ENCODE peak calls at places on chromosomes 12 and 14, in eight cellular contexts. G is breast epithelium, Z is tibial nerve, T is lung, X is SK-N-SH, V is testis, O is A549, B is cardiac muscle cell. J is an unnamed sample. For H3K4me1, the result is how much of the 10 kb centered on the place peaks cover.

GRCh38 chr14:36208690-36209278 is 32.3 kb upstream of the PTCSC3 start:
- DNase-seq in B (no peak), O (no peak), X (no peak), Z (no peak), G (no peak), V (no peak), T (no peak), J (no peak)

GRCh38 chr12:92290016-92290685 is 144.5 kb upstream of the BTG1 start:
- DNase-seq in B (peak), T (no peak), X (no peak), V (no peak), O (peak), G (no peak), Z (no peak), J (peak)

GRCh38 chr12:12294215-12295005 is 27.6 kb upstream of the LRP6 start:
- DNase-seq in B (peak), Z (no peak), G (no peak), V (no peak), X (no peak), T (no peak), O (no peak), J (peak)

GRCh38 chr12:42586268-42586667 is 3.3 kb downstream of the PRICKLE1 start:
- DNase-seq in G (no peak), O (no peak), X (no peak), B (no peak), V (no peak), T (no peak), Z (no peak), J (no peak)

GRCh38 chr12:94242871-94243270 is 94.5 kb downstream of the PLXNC1 start:
- DNase-seq in X (no peak), B (no peak), T (no peak), O (no peak), V (no peak), Z (no peak), G (no peak), J (peak)

GRCh38 chr12:78778339-78778738 is 86.2 kb upstream of the SYT1 start:
- DNase-seq in O (no peak), T (no peak), V (no peak), Z (no peak), B (peak), G (no peak), X (no peak), J (no peak)

GRCh38 chr12:388547-389137 is 478 bp downstream of the KDM5A start:
- DNase-seq in T (peak), Z (no peak), G (no peak), X (no peak), B (peak), V (peak), O (peak), J (no peak)

GRCh38 chr12:90152897-90153624 is 444.4 kb upstream of the ATP2B1 start:
- DNase-seq in B (no peak), Z (no peak), G (no peak), T (no peak), X (no peak), V (no peak), O (no peak), J (peak)

GRCh38 chr12:24947541-24948451 is 1.1 kb downstream of the BCAT1 start:
- DNase-seq in X (no peak), O (no peak), G (no peak), B (peak), Z (no peak), T (no peak), V (no peak), J (no peak)

GRCh38 chr14:23063601-23064000 is 6.3 kb upstream of the CDH24 start:
- DNase-seq in B (no peak), Z (no peak), G (no peak), X (no peak), O (no peak), V (no peak), T (no peak), J (peak)

GRCh38 chr12:15131462-15131861 is 89.8 kb downstream of the RERG start:
- DNase-seq in T (no peak), G (no peak), Z (no peak), V (no peak), X (no peak), O (peak), B (no peak), J (no peak)

GRCh38 chr12:75720807-75721206 is 209.4 kb upstream of the KRR1 start:
- DNase-seq in B (no peak), V (no peak), G (peak), Z (no peak), X (peak), T (no peak), O (no peak), J (peak)

GRCh38 chr14:23550827-23551265 is 719 bp downstream of the ZFHX2 start:
- DNase-seq in X (peak), G (no peak), O (no peak), B (peak), Z (no peak), V (no peak), T (no peak), J (no peak)

GRCh38 chr12:120800665-120801064 is 75.0 kb downstream of the ACADS start:
- DNase-seq in T (no peak), O (no peak), V (no peak), G (no peak), X (no peak), B (no peak), Z (no peak), J (no peak)

GRCh38 chr14:106738075-106738474 is 1211.7 kb downstream of the TMEM121 start:
- DNase-seq in Z (no peak), O (no peak), V (no peak), B (no peak), G (no peak), T (no peak), X (no peak), J (no peak)

GRCh38 chr14:69315302-69315701 is 55.3 kb downstream of the GALNT16 start:
- DNase-seq in G (no peak), V (no peak), O (peak), Z (no peak), X (no peak), T (no peak), B (peak), J (peak)

GRCh38 chr14:35944847-35945246 is 118.7 kb downstream of the BRMS1L start:
- DNase-seq in T (no peak), Z (no peak), O (peak), G (no peak), V (no peak), B (no peak), X (peak), J (peak)

GRCh38 chr14:104940526-104941150 is 16.0 kb downstream of the PLD4 start:
- DNase-seq in Z (no peak), T (no peak), G (no peak), B (peak), O (no peak), X (no peak), V (no peak), J (peak)

GRCh38 chr12:18259906-18260682 is 1.2 kb upstream of the PIK3C2G start:
- DNase-seq in X (no peak), O (no peak), G (no peak), Z (no peak), T (no peak), V (no peak), B (no peak), J (no peak)

GRCh38 chr12:21852251-21852650 is 77.7 kb upstream of the KCNJ8 start:
- DNase-seq in G (no peak), B (peak), O (peak), V (no peak), X (no peak), T (no peak), Z (no peak), J (no peak)

GRCh38 chr14:101505216-101505970 is 55.9 kb upstream of the DIO3 start:
- DNase-seq in B (no peak), V (no peak), T (no peak), O (no peak), X (no peak), G (peak), Z (peak), J (peak)

GRCh38 chr12:7716391-7716790 is 5.2 kb downstream of the DPPA3 start:
- DNase-seq in X (no peak), Z (no peak), B (no peak), O (peak), T (no peak), G (no peak), V (no peak), J (no peak)

GRCh38 chr12:26133508-26133907 is 8.7 kb upstream of the BHLHE41 start:
- DNase-seq in X (no peak), G (no peak), O (no peak), T (no peak), B (no peak), V (no peak), Z (no peak), J (no peak)

GRCh38 chr12:93323625-93324165 is 54.0 kb upstream of the NUDT4 start:
- DNase-seq in X (no peak), G (no peak), V (no peak), B (no peak), O (no peak), T (no peak), Z (no peak), J (no peak)

GRCh38 chr12:19142499-19142898 is 13.0 kb downstream of the PLEKHA5 start:
- DNase-seq in G (no peak), O (no peak), T (no peak), X (no peak), B (no peak), V (no peak), Z (no peak), J (no peak)

GRCh38 chr14:65103150-65103760 is 938 bp upstream of the MAX start:
- DNase-seq in X (peak), T (no peak), Z (no peak), B (peak), G (no peak), O (peak), V (no peak), J (no peak)

GRCh38 chr12:9039397-9039977 is 50.1 kb downstream of the KLRG1 start:
- DNase-seq in X (peak), B (peak), O (peak), V (peak), G (no peak), Z (no peak), T (no peak), J (no peak)

GRCh38 chr14:23360496-23360895 is 4.5 kb downstream of the EFS start:
- DNase-seq in T (no peak), X (peak), V (no peak), Z (no peak), G (no peak), B (no peak), O (peak), J (peak)

GRCh38 chr12:74963867-74964331 is 245.7 kb downstream of the KCNC2 start:
- DNase-seq in B (no peak), O (peak), T (no peak), Z (no peak), X (no peak), G (no peak), V (no peak), J (no peak)

GRCh38 chr12:121227294-121227693 is 17.4 kb downstream of the P2RX4 start:
- DNase-seq in G (peak), O (no peak), X (no peak), V (no peak), T (peak), Z (no peak), B (no peak), J (no peak)

GRCh38 chr12:128069359-128069997 is 197.5 kb upstream of the TMEM132C start:
- DNase-seq in Z (no peak), G (no peak), V (peak), B (peak), O (peak), T (no peak), X (peak), J (peak)

GRCh38 chr14:65237023-65237814 is 134.9 kb upstream of the MAX start:
- DNase-seq in Z (no peak), X (no peak), B (peak), V (no peak), T (no peak), G (no peak), O (no peak), J (no peak)

GRCh38 chr14:60756847-60757246 is 22.3 kb downstream of the MNAT1 start:
- DNase-seq in O (no peak), G (no peak), V (no peak), Z (no peak), X (no peak), T (no peak), B (peak), J (no peak)

GRCh38 chr14:68104518-68104917 is 284.9 kb downstream of the RAD51B start:
- DNase-seq in V (no peak), Z (no peak), G (no peak), T (no peak), X (no peak), B (peak), O (peak), J (no peak)

GRCh38 chr14:50397461-50398196 is 948 bp upstream of the CDKL1 start:
- DNase-seq in X (peak), B (no peak), T (no peak), V (peak), O (peak), Z (no peak), G (no peak), J (no peak)

GRCh38 chr14:68368850-68369249 is 424.0 kb downstream of the ZFP36L1 start:
- DNase-seq in V (no peak), T (no peak), G (no peak), Z (no peak), O (no peak), X (no peak), B (no peak), J (no peak)

GRCh38 chr12:121128908-121129704 is 3.6 kb upstream of the P2RX7 start:
- DNase-seq in V (peak), B (peak), G (no peak), Z (peak), O (peak), X (peak), T (peak), J (peak)

GRCh38 chr12:105812356-105812755 is 326.4 kb downstream of the NUAK1 start:
- DNase-seq in X (no peak), O (no peak), T (no peak), Z (no peak), G (no peak), B (no peak), V (no peak), J (no peak)

GRCh38 chr12:108819920-108820699 is 37.3 kb downstream of the SSH1 start:
- DNase-seq in O (no peak), Z (no peak), T (no peak), V (no peak), G (no peak), B (no peak), X (no peak), J (no peak)

GRCh38 chr12:2959194-2959507 is at the start of gene TEAD4:
- DNase-seq in O (peak), B (peak), T (peak), X (peak), G (no peak), V (peak), Z (no peak), J (peak)

GRCh38 chr12:87311206-87311605 is 718.0 kb downstream of the C12orf50 start:
- DNase-seq in Z (no peak), B (no peak), G (no peak), T (no peak), X (no peak), V (no peak), O (no peak), J (no peak)
- H3K4me3 ChIP-seq in Z (no peak), B (no peak), G (no peak), T (no peak), X (no peak), V (no peak), O (no peak), J (no peak)

GRCh38 chr12:124507188-124508109 is 60.0 kb downstream of the NCOR2 start:
- DNase-seq in V (peak), X (peak), G (no peak), Z (peak), T (no peak), O (no peak), B (peak), J (no peak)
- H3K4me1 ChIP-seq in V (half or more), X (half or more), G (half or more), Z (half or more), T (under half), O (under half), B (half or more), J (under half)

DNA sequence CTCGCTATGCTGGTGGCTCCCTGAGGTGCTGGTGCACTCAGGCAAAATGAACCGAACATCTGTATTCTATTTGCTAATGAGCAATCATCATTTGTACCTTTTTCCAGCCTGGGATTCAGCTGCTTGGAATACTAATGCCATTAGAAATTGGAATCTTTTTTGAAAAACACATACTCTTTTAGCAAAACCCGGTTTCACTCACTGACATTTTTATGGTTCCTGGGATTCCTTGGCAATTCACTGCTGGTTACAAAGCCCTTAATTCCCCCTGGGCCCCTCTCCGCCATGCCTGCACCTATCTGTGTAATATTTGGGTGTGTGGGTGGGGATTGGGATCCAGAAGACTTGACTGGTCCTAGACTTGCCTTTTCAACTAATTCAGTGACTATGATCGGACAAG is 199.2 kb downstream of the FOXN3 start:
- DNase-seq in T (no peak), O (no peak), X (no peak), V (no peak), Z (no peak), B (no peak), G (no peak), J (no peak)
- H3K4me3 ChIP-seq in T (no peak), O (no peak), X (no peak), V (no peak), Z (no peak), B (no peak), G (no peak), J (no peak)

GRCh38 chr14:100119251-100119650 is 40.2 kb downstream of the DEGS2 start:
- DNase-seq in T (no peak), V (no peak), B (no peak), O (no peak), X (no peak), G (no peak), Z (no peak), J (no peak)
- H3K4me1 ChIP-seq in T (under half), V (under half), B (under half), O (under half), X (under half), G (under half), Z (under half), J (under half)

DNA sequence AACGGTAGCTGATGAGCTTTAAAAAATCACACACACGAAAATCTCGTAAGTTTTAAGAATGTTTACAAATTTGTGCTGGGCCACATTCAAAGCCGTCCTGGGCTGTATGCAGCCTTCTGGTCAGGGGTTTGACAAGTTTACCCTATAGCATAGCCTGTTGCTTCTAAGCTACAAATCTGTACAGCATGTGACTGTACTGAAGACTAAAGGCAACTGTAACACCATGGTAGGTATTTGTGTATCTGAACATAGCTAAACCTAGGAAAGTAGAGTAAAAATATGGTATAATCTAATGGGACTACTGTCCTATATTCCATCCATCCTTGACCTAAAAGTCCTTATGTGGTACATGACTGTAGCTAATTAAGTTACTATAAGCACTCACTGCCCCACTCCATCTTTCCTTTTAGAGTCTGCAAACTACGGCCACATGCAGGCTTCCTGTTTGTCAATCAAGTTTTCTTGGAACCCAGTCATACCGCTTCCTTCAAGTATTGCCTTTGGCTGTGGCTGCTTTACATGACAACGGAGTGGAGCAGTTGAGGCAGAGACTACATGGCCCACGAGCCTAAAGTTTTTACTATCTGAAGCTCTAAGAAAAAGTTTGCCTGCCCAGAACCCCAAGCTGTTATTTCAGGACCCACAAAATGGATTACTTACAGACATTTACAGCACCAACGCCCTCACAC is 18.5 kb downstream of the KRT7 start:
- DNase-seq in B (no peak), Z (no peak), T (no peak), X (no peak), O (peak), G (no peak), V (no peak), J (peak)
- H3K4me3 ChIP-seq in B (no peak), Z (no peak), T (no peak), X (no peak), O (no peak), G (no peak), V (no peak), J (no peak)

DNA sequence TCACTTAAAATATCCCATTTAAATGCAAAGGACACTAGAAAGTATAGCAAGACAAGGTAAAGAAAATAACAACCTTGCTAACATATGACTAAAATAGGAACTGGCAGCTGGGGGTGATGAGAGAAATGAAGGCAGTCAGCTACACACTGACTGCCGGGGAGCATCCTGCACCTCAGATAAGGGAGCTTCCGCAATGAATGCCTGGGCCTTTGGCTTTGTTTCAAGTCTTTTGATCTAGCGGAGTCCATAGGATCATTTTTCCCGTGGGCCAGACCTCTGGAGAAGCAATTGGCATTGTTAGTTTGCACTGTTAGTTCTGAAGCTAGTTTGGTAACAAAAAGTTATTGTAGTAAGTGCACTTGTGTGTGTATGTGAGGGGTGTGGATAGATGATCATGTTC is 639.9 kb downstream of the DIO2 start:
- DNase-seq in V (no peak), O (no peak), G (no peak), B (peak), X (no peak), T (no peak), Z (no peak), J (no peak)
- H3K4me1 ChIP-seq in V (under half), O (under half), G (under half), B (under half), X (under half), T (under half), Z (under half), J (under half)